ENCODE peak calls at places on chromosomes 16 and 17, in five cellular contexts. B is endothelial cell of umbilical vein, L is HCT116, U is GM23338, T is K562. E is an unnamed sample.

GRCh38 chr16:72189865-72190371 is 18.0 kb upstream of the PMFBP1 start:
- DNase-seq in L (no peak), U (no peak), T (no peak), B (peak), E (no peak)

GRCh38 chr17:259341-259976 is 78.0 kb upstream of the DOC2B start:
- DNase-seq in L (no peak), T (no peak), B (peak), U (peak), E (no peak)

GRCh38 chr16:71723537-71724319 is 773 bp downstream of the PHLPP2 start:
- DNase-seq in U (peak), T (peak), L (peak), B (peak), E (no peak)

GRCh38 chr16:49465661-49466528 is 92.3 kb downstream of the C16orf78 start:
- DNase-seq in B (no peak), U (no peak), L (no peak), T (no peak), E (no peak)

GRCh38 chr17:62790554-62790953 is 17.6 kb downstream of the MARCHF10 start:
- DNase-seq in T (no peak), B (no peak), U (no peak), L (no peak), E (no peak)

GRCh38 chr17:19415311-19415710 is 4.3 kb downstream of the RNF112 start:
- DNase-seq in L (no peak), T (no peak), B (no peak), U (no peak), E (no peak)

GRCh38 chr16:53741546-53741945 is 37.6 kb downstream of the FTO start:
- DNase-seq in L (no peak), T (no peak), U (no peak), B (no peak), E (no peak)

GRCh38 chr16:75251280-75252048 is at the start of gene BCAR1:
- DNase-seq in T (peak), U (peak), B (peak), L (no peak), E (no peak)

GRCh38 chr17:80198144-80198661 is 21.9 kb downstream of the SGSH start:
- DNase-seq in U (peak), B (no peak), L (no peak), T (no peak), E (no peak)

GRCh38 chr17:38879878-38880727 is 10.2 kb downstream of the LASP1 start:
- DNase-seq in U (peak), B (peak), T (no peak), L (no peak), E (no peak)

GRCh38 chr16:86668136-86668535 is 89.8 kb downstream of the FOXL1 start:
- DNase-seq in B (peak), T (no peak), U (peak), L (peak), E (no peak)

GRCh38 chr16:67939507-67940435 is 3.1 kb upstream of the PSMB10 start:
- DNase-seq in L (no peak), U (no peak), T (no peak), B (no peak), E (no peak)

GRCh38 chr17:57999496-58000017 is 7.5 kb downstream of the SRSF1 start:
- DNase-seq in T (peak), L (peak), U (peak), B (peak), E (peak)

GRCh38 chr16:90019543-90020259 is 445 bp upstream of the DBNDD1 start:
- DNase-seq in U (peak), T (peak), B (peak), L (no peak), E (no peak)

GRCh38 chr16:81558444-81559175 is 114.0 kb downstream of the CMIP start:
- DNase-seq in B (no peak), T (peak), L (no peak), U (peak), E (no peak)

GRCh38 chr17:45298546-45299285 is 18.1 kb downstream of the MAP3K14 start:
- DNase-seq in U (no peak), T (no peak), L (no peak), B (no peak), E (no peak)

GRCh38 chr17:7001562-7001961 is 5.7 kb downstream of the ALOX12 start:
- DNase-seq in B (peak), U (peak), T (peak), L (no peak), E (no peak)

GRCh38 chr16:10871157-10871991 is 5.6 kb upstream of the CIITA start:
- DNase-seq in U (no peak), B (no peak), L (peak), T (no peak), E (no peak)

GRCh38 chr16:67092227-67092626 is 17.5 kb upstream of the PHAF1 start:
- DNase-seq in U (no peak), L (no peak), T (no peak), B (no peak), E (no peak)

GRCh38 chr16:50747206-50747956 is 5.5 kb downstream of the CYLD start:
- DNase-seq in B (peak), U (peak), T (no peak), L (peak), E (no peak)

GRCh38 chr16:56643080-56643778 is 4.8 kb downstream of the MT1A start:
- DNase-seq in L (peak), B (no peak), U (peak), T (peak), E (no peak)
- TF ChIP-seq EZH2 in L (no peak), B (peak), U (no peak), T (no peak), E (no peak)

GRCh38 chr17:78725448-78726021 is 56.5 kb downstream of the CYTH1 start:
- DNase-seq in L (no peak), T (no peak), B (no peak), U (no peak), E (no peak)

GRCh38 chr17:78726471-78727010 is 55.5 kb downstream of the CYTH1 start:
- DNase-seq in U (no peak), B (no peak), T (no peak), L (no peak), E (no peak)

GRCh38 chr17:78728495-78728894 is 53.6 kb downstream of the CYTH1 start:
- DNase-seq in T (no peak), B (no peak), L (no peak), U (no peak), E (no peak)

GRCh38 chr17:78727476-78728229 is 54.4 kb downstream of the CYTH1 start:
- DNase-seq in T (no peak), L (no peak), B (no peak), U (no peak), E (no peak)

DNA sequence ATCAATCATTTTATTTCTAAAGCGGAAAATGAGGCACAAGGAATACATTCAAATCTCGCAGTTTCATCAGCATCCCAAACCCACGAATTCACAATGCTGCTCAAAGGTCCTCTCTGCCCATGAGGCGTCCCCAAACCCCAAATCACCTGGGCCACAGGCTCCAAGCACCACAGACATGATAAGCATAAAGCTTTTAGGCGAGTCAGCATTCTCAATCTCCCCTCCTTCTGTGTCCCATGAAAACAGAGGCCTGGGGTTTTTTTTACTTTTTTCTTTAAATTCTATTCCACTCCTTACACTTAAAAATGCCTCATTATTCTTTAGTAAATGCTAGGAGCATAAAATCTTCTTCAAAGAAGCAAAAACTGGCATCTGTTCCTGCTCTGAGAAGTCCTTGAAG is 55.0 kb downstream of the CYTH1 start:
- DNase-seq in T (no peak), L (no peak), U (no peak), B (no peak), E (no peak)
- TF ChIP-seq POLR2AphosphoS5 in T (no peak), L (no peak), U (no peak), B (no peak), E (no peak)

GRCh38 chr16:77993586-77993985 is 28.8 kb upstream of the CLEC3A start:
- DNase-seq in L (no peak), B (no peak), U (peak), T (no peak), E (no peak)
- H3K27ac ChIP-seq in L (no peak), B (no peak), U (peak), T (no peak), E (no peak)

GRCh38 chr17:74861554-74862107 is 1.9 kb upstream of the GRIN2C start:
- DNase-seq in L (no peak), U (peak), T (no peak), B (no peak), E (no peak)

GRCh38 chr17:74858672-74859438 is 830 bp downstream of the GRIN2C start:
- DNase-seq in T (no peak), U (no peak), L (no peak), B (no peak), E (no peak)

GRCh38 chr17:74860999-74861553 is 1.4 kb upstream of the GRIN2C start:
- DNase-seq in T (no peak), U (peak), L (no peak), B (no peak), E (no peak)

GRCh38 chr17:74859439-74860228 is at the start of gene GRIN2C:
- DNase-seq in B (no peak), L (no peak), U (no peak), T (peak), E (no peak)

GRCh38 chr17:74860229-74860998 is 729 bp upstream of the GRIN2C start:
- DNase-seq in U (peak), T (no peak), L (no peak), B (no peak), E (no peak)
- TF ChIP-seq EZH2 in U (peak), T (no peak), L (no peak), B (peak), E (peak)

DNA sequence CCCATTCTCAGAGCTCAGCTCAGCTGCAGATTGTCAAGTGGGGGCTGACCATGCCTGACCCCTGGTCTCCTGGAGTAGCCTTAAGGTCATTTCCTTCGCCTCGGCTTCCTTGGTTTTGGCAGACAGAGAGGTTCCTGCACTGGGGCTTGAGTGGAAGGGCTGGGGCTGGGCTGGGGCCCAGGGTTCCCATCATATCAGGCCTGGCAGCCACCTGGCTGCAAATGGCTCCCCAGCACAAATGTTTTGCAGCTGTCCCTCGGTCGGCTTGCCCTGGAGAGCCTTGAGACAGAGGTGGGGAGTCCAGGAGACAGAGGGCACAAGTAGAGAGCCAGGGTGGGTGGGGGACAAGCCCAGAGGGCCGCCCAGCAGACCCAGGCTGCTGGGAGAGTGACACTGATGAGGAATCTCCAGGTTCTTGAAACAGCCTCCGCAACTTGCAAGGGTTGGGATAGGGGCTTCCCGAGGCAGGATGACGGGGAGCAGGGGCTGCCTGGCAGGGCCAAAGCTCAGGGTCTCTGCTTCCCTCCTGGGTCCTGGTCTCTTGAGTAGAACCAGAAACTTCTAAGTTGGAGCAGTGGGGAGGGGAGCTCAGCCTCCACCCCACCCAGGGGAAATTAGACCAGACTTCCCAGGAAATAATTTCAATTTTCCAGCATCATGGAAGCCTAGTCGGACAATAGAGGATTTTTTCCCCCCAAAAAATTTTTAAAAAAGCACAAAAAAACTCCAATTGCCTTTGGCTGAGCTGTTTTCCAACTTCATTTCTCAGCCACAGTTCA is 19.3 kb downstream of the IGFBP4 start:
- DNase-seq in B (no peak), T (no peak), U (no peak), L (no peak), E (no peak)
- TF ChIP-seq POLR2AphosphoS5 in B (no peak), T (no peak), U (no peak), L (no peak), E (no peak)

GRCh38 chr16:65119905-65120341 is 1.9 kb downstream of the CDH11 start:
- DNase-seq in U (peak), T (no peak), B (peak), L (no peak), E (no peak)
- H3K27ac ChIP-seq in U (no peak), T (no peak), B (no peak), L (no peak), E (peak)

E was measured in SK-N-MC.